ENCODE peak calls at places on chromosomes 16 and 17, in five cellular contexts. T is mesenchymal stem cell, W is IMR-90, D is H9, X is H1. Q is an unnamed sample.

GRCh38 chr16:12617401-12617819 is 186.3 kb downstream of the CPPED1 start:
- DNase-seq in D (no peak), W (no peak), X (no peak), T (no peak), Q (no peak)

GRCh38 chr16:4344659-4345438 is 6.3 kb downstream of the PAM16 start:
- DNase-seq in T (peak), D (no peak), W (peak), X (no peak), Q (no peak)

GRCh38 chr17:73560661-73561060 is 83.6 kb downstream of the SDK2 start:
- DNase-seq in T (no peak), W (no peak), D (peak), X (no peak), Q (no peak)

GRCh38 chr16:65936096-65936495 is 430.4 kb upstream of the CDH5 start:
- DNase-seq in D (no peak), W (peak), T (peak), X (no peak), Q (no peak)

GRCh38 chr16:57818377-57819055 is 16.2 kb upstream of the KIFC3 start:
- DNase-seq in D (no peak), T (no peak), X (no peak), W (no peak), Q (no peak)

GRCh38 chr16:56423584-56424403 is 1.6 kb downstream of the AMFR start:
- DNase-seq in T (peak), X (no peak), W (no peak), D (no peak), Q (no peak)

GRCh38 chr17:43418441-43419374 is 19.9 kb downstream of the ARL4D start:
- DNase-seq in X (no peak), D (peak), W (peak), T (peak), Q (no peak)

GRCh38 chr17:45580914-45581313 is 90.4 kb upstream of the PLEKHM1 start:
- DNase-seq in X (no peak), D (no peak), T (peak), W (no peak), Q (no peak)

GRCh38 chr16:84180519-84181140 is 6.2 kb downstream of the TAF1C start:
- DNase-seq in T (no peak), W (no peak), D (no peak), X (no peak), Q (no peak)

DNA sequence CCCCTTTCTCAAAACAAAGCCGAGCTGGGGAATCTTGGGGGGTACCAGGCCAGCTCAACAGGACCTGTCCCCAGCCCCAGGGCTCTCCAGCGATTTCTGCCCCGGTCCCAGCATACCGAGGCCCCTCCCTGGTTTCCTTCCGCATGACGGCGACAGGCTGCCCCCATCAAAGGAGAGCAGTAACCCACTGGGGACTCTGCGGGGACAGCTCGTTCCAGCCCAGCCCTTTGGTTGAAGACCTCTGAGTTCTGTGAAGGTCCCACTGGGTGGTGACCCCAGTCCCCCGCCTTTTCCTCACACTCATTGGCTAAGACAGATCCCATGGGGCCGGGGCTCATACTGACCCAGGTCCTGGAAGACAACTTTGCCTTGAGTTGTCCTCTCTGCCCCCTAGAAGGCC is 4.1 kb downstream of the SMTNL2 start:
- DNase-seq in T (no peak), D (no peak), X (no peak), W (no peak), Q (no peak)
- H4K91ac ChIP-seq in T (no peak), D (no peak), X (no peak), W (no peak), Q (no peak)

DNA sequence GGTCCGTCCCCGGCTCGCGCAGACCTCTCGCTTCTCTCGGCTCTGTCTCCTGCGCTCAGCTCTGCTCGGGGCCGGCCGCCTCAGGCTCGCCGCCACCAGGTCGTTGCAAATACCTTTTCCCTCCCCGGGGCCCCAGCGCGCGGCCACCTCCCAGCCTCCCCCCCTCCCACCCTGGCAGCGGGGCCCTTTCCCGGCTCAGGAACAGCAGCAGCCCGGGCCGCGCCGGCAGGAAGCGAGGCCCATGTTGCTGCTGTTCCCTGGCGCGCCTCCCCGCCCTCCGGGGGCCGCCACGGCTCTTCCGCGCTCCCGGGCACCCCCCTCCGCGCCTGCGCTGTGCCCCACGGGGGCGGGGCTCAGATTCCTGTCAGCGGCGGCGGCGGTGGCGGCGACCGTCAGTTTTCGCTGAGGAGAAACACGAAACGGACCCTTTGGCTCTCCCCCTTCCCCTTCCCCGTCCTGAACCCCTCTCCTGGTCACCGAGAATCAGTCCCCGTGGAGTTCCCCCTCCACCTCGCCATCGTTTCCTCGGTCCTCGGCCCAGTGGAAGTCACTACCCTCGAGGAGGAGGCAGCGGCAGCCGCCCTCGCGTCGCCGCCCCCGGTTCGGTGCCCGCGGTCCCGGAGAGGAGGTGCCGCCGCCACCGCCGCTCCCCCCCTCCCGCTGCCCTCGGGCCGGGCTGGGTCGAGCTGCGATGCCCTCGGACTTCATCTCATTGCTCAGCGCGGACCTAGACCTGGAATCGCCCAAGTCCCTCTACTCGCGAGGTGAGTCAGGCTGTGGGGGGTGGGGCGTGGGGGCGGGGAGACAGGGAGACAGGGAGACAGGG is at the start of gene NFAT5:
- DNase-seq in X (peak), W (peak), T (peak), D (peak), Q (peak)
- H2BK15ac ChIP-seq in X (peak), W (peak), T (peak), D (no peak), Q (peak)

GRCh38 chr17:77315551-77316190 is 174.9 kb downstream of the SEC14L1 start:
- DNase-seq in W (no peak), D (no peak), T (peak), X (no peak), Q (no peak)
- H4K91ac ChIP-seq in W (peak), D (no peak), T (peak), X (no peak), Q (no peak)

DNA sequence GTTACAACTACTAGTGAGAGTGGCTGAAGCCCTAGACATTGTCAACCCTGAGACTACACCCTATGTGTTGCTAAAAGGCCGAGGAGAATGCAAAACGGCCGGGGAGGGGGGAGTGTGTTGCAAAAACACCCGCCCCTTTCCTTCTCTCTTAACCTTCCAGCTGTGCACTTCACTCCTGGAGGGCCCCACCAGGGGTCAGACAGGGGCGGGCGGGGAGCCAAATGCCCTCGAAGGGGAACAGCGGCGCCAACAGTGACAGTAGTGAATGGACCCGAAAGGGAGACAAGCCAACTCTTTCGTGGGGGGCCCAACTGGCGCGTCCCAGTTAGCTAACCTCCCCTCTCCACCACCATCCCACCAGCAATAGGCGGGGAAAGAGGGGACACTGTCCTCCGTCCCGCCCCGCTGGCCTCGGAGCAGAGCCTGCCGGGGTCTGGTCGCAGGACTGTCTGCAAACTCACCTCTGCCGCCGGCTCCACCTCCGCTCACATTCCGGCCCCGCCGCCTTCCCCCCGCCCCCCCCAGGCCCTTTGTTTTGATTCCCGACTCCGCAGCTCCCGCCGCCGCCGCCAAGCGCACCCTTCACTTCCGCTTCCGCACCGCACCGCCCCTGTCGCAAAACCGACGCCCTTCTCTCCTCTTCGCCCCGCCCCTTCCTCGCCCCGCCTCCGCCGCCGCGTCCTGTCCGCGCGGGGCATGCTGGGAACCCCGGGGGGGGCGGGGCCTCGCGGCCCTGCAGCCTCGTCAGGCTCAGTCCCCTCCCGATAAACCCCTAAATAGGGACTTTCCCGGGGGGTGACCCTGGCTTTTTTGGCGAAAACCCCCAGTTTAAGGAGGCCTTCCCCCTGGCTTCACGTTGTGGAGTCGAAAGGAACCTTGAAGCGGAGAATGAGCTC is at the start of gene MARF1:
- DNase-seq in X (peak), W (peak), T (peak), D (peak), Q (peak)
- H2BK15ac ChIP-seq in X (no peak), W (peak), T (peak), D (no peak), Q (no peak)

DNA sequence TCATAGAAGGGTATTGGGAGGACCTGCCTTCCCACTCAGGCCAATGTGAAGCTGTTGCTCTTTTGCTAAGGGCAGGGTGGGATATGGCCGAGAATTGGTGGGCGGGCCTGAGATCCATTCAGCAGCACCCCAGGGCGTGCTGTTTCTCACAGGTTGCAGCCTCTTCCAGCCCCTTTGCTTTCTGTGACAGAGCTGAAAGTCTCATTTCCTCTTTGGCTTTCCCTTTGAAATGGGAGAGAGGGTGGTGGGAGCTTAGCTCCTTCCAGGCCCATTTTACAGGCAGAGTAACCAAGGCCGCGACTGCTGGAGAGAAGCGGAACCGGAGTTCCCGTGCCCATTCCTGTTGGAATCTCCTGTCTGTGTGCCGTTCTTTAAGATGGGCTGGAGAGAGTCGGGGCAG is 183.0 kb downstream of the RAB11FIP4 start:
- DNase-seq in D (no peak), X (no peak), T (no peak), W (no peak), Q (no peak)
- H4K91ac ChIP-seq in D (no peak), X (no peak), T (no peak), W (no peak), Q (no peak)

GRCh38 chr17:75238020-75238580 is 23.3 kb downstream of the GGA3 start:
- DNase-seq in T (no peak), D (no peak), X (no peak), W (no peak), Q (no peak)

GRCh38 chr17:75238684-75239191 is 22.7 kb downstream of the GGA3 start:
- DNase-seq in D (peak), W (peak), T (peak), X (no peak), Q (peak)

GRCh38 chr17:75239778-75240393 is 21.5 kb downstream of the GGA3 start:
- DNase-seq in W (no peak), T (no peak), X (no peak), D (no peak), Q (no peak)

GRCh38 chr17:75240394-75241142 is 20.8 kb downstream of the GGA3 start:
- DNase-seq in W (peak), X (no peak), T (peak), D (peak), Q (peak)

GRCh38 chr17:75239214-75239613 is 22.2 kb downstream of the GGA3 start:
- DNase-seq in T (no peak), W (no peak), X (no peak), D (no peak), Q (no peak)
- H2BK15ac ChIP-seq in T (no peak), W (no peak), X (no peak), D (no peak), Q (no peak)

DNA sequence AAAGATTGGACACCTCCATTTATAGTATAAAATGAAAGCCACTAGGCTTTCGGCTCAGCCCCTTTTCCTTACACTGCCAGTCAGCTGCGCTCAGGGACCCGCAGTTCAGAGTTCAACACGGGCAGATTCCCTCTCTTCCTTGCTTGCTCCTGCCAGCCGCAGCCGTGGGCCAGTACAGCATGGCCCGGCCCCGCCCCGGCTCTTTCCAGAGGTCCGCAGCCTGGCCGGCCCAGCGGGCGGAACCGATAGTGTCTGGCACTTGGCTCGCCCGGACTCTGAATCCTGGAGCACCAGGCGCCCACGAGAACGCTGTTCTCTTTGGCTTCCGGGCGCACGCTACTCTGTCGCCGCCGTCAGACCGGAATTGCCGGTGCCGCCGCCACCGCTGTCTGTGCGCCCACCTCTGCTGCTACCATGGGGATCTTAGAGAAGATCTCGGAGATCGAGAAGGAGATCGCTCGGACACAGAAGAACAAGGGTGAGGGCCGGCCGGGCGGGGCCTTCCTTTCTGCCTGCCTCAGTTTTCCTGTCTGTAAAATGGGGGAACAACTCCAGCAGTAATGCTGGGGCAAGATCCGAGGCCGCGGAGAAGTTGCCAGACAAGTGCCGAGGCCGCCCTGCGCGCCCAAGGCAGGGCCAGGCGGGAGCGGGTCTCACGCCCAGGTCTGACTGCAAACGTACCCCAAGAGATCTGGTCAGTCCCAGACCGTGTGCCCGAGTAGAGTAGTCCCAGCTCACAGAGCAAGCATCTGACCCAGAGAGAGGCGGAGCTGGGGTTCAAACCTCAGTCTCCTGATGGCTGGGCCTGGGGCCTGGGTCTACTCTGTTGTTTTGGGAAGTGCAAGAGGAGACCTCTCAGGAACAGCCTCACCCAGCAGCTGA is at the start of gene DRG2:
- DNase-seq in T (peak), D (peak), W (peak), X (peak), Q (peak)
- H4K91ac ChIP-seq in T (peak), D (no peak), W (peak), X (peak), Q (no peak)

GRCh38 chr16:87895641-87896141 is 26.4 kb upstream of the SLC7A5 start:
- DNase-seq in W (peak), X (no peak), T (peak), D (no peak), Q (no peak)
- H2BK15ac ChIP-seq in W (no peak), X (no peak), T (no peak), D (no peak), Q (no peak)

GRCh38 chr17:47264171-47264570 is 10.5 kb downstream of the ITGB3 start:
- DNase-seq in X (no peak), W (no peak), T (no peak), D (no peak), Q (no peak)
- H4K91ac ChIP-seq in X (no peak), W (no peak), T (no peak), D (no peak), Q (no peak)